ENCODE peak calls at places on chromosome 21, in nine cellular contexts. One of them, this sample, is unnamed.

GRCh38 chr21:34845521-34846213 is 176.9 kb downstream of the CLIC6 start:
- DNase-seq in NCI-H1092: no peak
- DNase-seq in left lobe of liver: peak; percentile 30
- DNase-seq in EH: peak; percentile 74
- DNase-seq in C1 segment of cervical spinal cord: no peak
- DNase-seq in ELR: peak; percentile 64
- DNase-seq in stimulated activated naive CD4-positive, alpha-beta T cell: no peak
- DNase-seq in nephron progenitor cell: no peak
- DNase-seq in OCI-LY7: peak; percentile 16
- DNase-seq in this sample: peak; percentile 94

GRCh38 chr21:36171741-36172331 is 15.2 kb downstream of the DOP1B start:
- DNase-seq in NCI-H1092: no peak
- DNase-seq in left lobe of liver: no peak
- DNase-seq in EH: no peak
- DNase-seq in C1 segment of cervical spinal cord: no peak
- DNase-seq in ELR: no peak
- DNase-seq in stimulated activated naive CD4-positive, alpha-beta T cell: no peak
- DNase-seq in nephron progenitor cell: no peak
- DNase-seq in OCI-LY7: no peak
- DNase-seq in this sample: no peak

GRCh38 chr21:42346441-42346840 is 4.4 kb downstream of the TFF2 start:
- DNase-seq in NCI-H1092: no peak
- DNase-seq in left lobe of liver: peak; percentile 12
- DNase-seq in EH: no peak
- DNase-seq in C1 segment of cervical spinal cord: no peak
- DNase-seq in ELR: no peak
- DNase-seq in stimulated activated naive CD4-positive, alpha-beta T cell: no peak
- DNase-seq in nephron progenitor cell: no peak
- DNase-seq in OCI-LY7: no peak
- DNase-seq in this sample: no peak

GRCh38 chr21:25558123-25558522 is 49.2 kb downstream of the MRPL39 start:
- DNase-seq in NCI-H1092: no peak
- DNase-seq in left lobe of liver: no peak
- DNase-seq in EH: no peak
- DNase-seq in C1 segment of cervical spinal cord: no peak
- DNase-seq in ELR: no peak
- DNase-seq in stimulated activated naive CD4-positive, alpha-beta T cell: no peak
- DNase-seq in nephron progenitor cell: no peak
- DNase-seq in OCI-LY7: no peak
- DNase-seq in this sample: no peak

GRCh38 chr21:43913928-43914327 is 48.9 kb downstream of the AGPAT3 start:
- DNase-seq in NCI-H1092: no peak
- DNase-seq in left lobe of liver: no peak
- DNase-seq in EH: peak; percentile 66
- DNase-seq in C1 segment of cervical spinal cord: no peak
- DNase-seq in ELR: no peak
- DNase-seq in stimulated activated naive CD4-positive, alpha-beta T cell: no peak
- DNase-seq in nephron progenitor cell: no peak
- DNase-seq in OCI-LY7: no peak
- DNase-seq in this sample: peak; percentile 32

GRCh38 chr21:17789085-17789484 is 30.1 kb downstream of the C21orf91 start:
- DNase-seq in NCI-H1092: no peak
- DNase-seq in left lobe of liver: no peak
- DNase-seq in EH: no peak
- DNase-seq in C1 segment of cervical spinal cord: no peak
- DNase-seq in ELR: no peak
- DNase-seq in stimulated activated naive CD4-positive, alpha-beta T cell: no peak
- DNase-seq in nephron progenitor cell: no peak
- DNase-seq in OCI-LY7: no peak
- DNase-seq in this sample: no peak

GRCh38 chr21:28025111-28025510 is 967.6 kb downstream of the LTN1 start:
- DNase-seq in NCI-H1092: no peak
- DNase-seq in left lobe of liver: no peak
- DNase-seq in EH: peak; percentile 19
- DNase-seq in C1 segment of cervical spinal cord: no peak
- DNase-seq in ELR: no peak
- DNase-seq in stimulated activated naive CD4-positive, alpha-beta T cell: no peak
- DNase-seq in nephron progenitor cell: no peak
- DNase-seq in OCI-LY7: no peak
- DNase-seq in this sample: no peak

GRCh38 chr21:28375708-28376385 is 616.8 kb downstream of the LTN1 start:
- DNase-seq in NCI-H1092: no peak
- DNase-seq in left lobe of liver: peak; percentile 60
- DNase-seq in EH: peak; percentile 82
- DNase-seq in C1 segment of cervical spinal cord: no peak
- DNase-seq in ELR: no peak
- DNase-seq in stimulated activated naive CD4-positive, alpha-beta T cell: no peak
- DNase-seq in nephron progenitor cell: no peak
- DNase-seq in OCI-LY7: no peak
- DNase-seq in this sample: peak; percentile 61

GRCh38 chr21:27393726-27394125 is 426.8 kb upstream of the ADAMTS5 start:
- DNase-seq in NCI-H1092: no peak
- DNase-seq in left lobe of liver: no peak
- DNase-seq in EH: peak; percentile 11
- DNase-seq in C1 segment of cervical spinal cord: no peak
- DNase-seq in ELR: no peak
- DNase-seq in stimulated activated naive CD4-positive, alpha-beta T cell: no peak
- DNase-seq in nephron progenitor cell: no peak
- DNase-seq in OCI-LY7: no peak
- DNase-seq in this sample: no peak

GRCh38 chr21:44383216-44383615 is 29.8 kb downstream of the TRPM2 start:
- DNase-seq in NCI-H1092: no peak
- DNase-seq in left lobe of liver: peak; percentile 37
- DNase-seq in EH: no peak
- DNase-seq in C1 segment of cervical spinal cord: no peak
- DNase-seq in ELR: no peak
- DNase-seq in stimulated activated naive CD4-positive, alpha-beta T cell: no peak
- DNase-seq in nephron progenitor cell: no peak
- DNase-seq in OCI-LY7: no peak
- DNase-seq in this sample: no peak

GRCh38 chr21:43718872-43719747 is at the start of gene PDXK:
- DNase-seq in NCI-H1092: peak; percentile 77
- DNase-seq in left lobe of liver: peak; percentile 93
- DNase-seq in EH: peak; percentile 86
- DNase-seq in C1 segment of cervical spinal cord: peak; percentile 44
- DNase-seq in ELR: peak; percentile 85
- DNase-seq in stimulated activated naive CD4-positive, alpha-beta T cell: peak; percentile 70
- DNase-seq in nephron progenitor cell: peak; percentile 89
- DNase-seq in OCI-LY7: peak; percentile 93
- DNase-seq in this sample: peak; percentile 94

GRCh38 chr21:26532208-26532607 is 40.9 kb downstream of the CYYR1 start:
- DNase-seq in NCI-H1092: no peak
- DNase-seq in left lobe of liver: no peak
- DNase-seq in EH: no peak
- DNase-seq in C1 segment of cervical spinal cord: no peak
- DNase-seq in ELR: no peak
- DNase-seq in stimulated activated naive CD4-positive, alpha-beta T cell: no peak
- DNase-seq in nephron progenitor cell: no peak
- DNase-seq in OCI-LY7: no peak
- DNase-seq in this sample: no peak

GRCh38 chr21:28723666-28724065 is 269.0 kb downstream of the LTN1 start:
- DNase-seq in NCI-H1092: no peak
- DNase-seq in left lobe of liver: no peak
- DNase-seq in EH: no peak
- DNase-seq in C1 segment of cervical spinal cord: no peak
- DNase-seq in ELR: no peak
- DNase-seq in stimulated activated naive CD4-positive, alpha-beta T cell: no peak
- DNase-seq in nephron progenitor cell: no peak
- DNase-seq in OCI-LY7: no peak
- DNase-seq in this sample: no peak

GRCh38 chr21:19501115-19501514 is 1097.5 kb upstream of the TMPRSS15 start:
- DNase-seq in NCI-H1092: no peak
- DNase-seq in left lobe of liver: no peak
- DNase-seq in EH: no peak
- DNase-seq in C1 segment of cervical spinal cord: no peak
- DNase-seq in ELR: no peak
- DNase-seq in stimulated activated naive CD4-positive, alpha-beta T cell: no peak
- DNase-seq in nephron progenitor cell: no peak
- DNase-seq in OCI-LY7: no peak
- DNase-seq in this sample: no peak

GRCh38 chr21:19011448-19011847 is 607.9 kb upstream of the TMPRSS15 start:
- DNase-seq in NCI-H1092: no peak
- DNase-seq in left lobe of liver: no peak
- DNase-seq in EH: no peak
- DNase-seq in C1 segment of cervical spinal cord: no peak
- DNase-seq in ELR: no peak
- DNase-seq in stimulated activated naive CD4-positive, alpha-beta T cell: no peak
- DNase-seq in nephron progenitor cell: no peak
- DNase-seq in OCI-LY7: no peak
- DNase-seq in this sample: no peak

GRCh38 chr21:30199989-30200388 is 15.9 kb downstream of the CLDN8 start:
- DNase-seq in NCI-H1092: no peak
- DNase-seq in left lobe of liver: no peak
- DNase-seq in EH: no peak
- DNase-seq in C1 segment of cervical spinal cord: no peak
- DNase-seq in ELR: no peak
- DNase-seq in stimulated activated naive CD4-positive, alpha-beta T cell: no peak
- DNase-seq in nephron progenitor cell: no peak
- DNase-seq in OCI-LY7: no peak
- DNase-seq in this sample: no peak

GRCh38 chr21:25107708-25108107 is 499.6 kb downstream of the MRPL39 start:
- DNase-seq in NCI-H1092: no peak
- DNase-seq in left lobe of liver: no peak
- DNase-seq in EH: peak; percentile 65
- DNase-seq in C1 segment of cervical spinal cord: no peak
- DNase-seq in ELR: peak; percentile 73
- DNase-seq in stimulated activated naive CD4-positive, alpha-beta T cell: no peak
- DNase-seq in nephron progenitor cell: no peak
- DNase-seq in OCI-LY7: no peak
- DNase-seq in this sample: peak; percentile 89

GRCh38 chr21:42427809-42428419 is 24.2 kb downstream of the UBASH3A start:
- DNase-seq in NCI-H1092: no peak
- DNase-seq in left lobe of liver: no peak
- DNase-seq in EH: no peak
- DNase-seq in C1 segment of cervical spinal cord: no peak
- DNase-seq in ELR: no peak
- DNase-seq in stimulated activated naive CD4-positive, alpha-beta T cell: no peak
- DNase-seq in nephron progenitor cell: no peak
- DNase-seq in OCI-LY7: no peak
- DNase-seq in this sample: no peak

GRCh38 chr21:16211339-16212303 is 481.8 kb downstream of the USP25 start:
- DNase-seq in NCI-H1092: no peak
- DNase-seq in left lobe of liver: no peak
- DNase-seq in EH: peak; percentile 31
- DNase-seq in C1 segment of cervical spinal cord: no peak
- DNase-seq in ELR: peak; percentile 2
- DNase-seq in stimulated activated naive CD4-positive, alpha-beta T cell: no peak
- DNase-seq in nephron progenitor cell: no peak
- DNase-seq in OCI-LY7: no peak
- DNase-seq in this sample: peak; percentile 74

GRCh38 chr21:35395728-35396127 is 346.6 kb upstream of the RUNX1 start:
- DNase-seq in NCI-H1092: no peak
- DNase-seq in left lobe of liver: no peak
- DNase-seq in EH: peak; percentile 63
- DNase-seq in C1 segment of cervical spinal cord: no peak
- DNase-seq in ELR: peak; percentile 67
- DNase-seq in stimulated activated naive CD4-positive, alpha-beta T cell: no peak
- DNase-seq in nephron progenitor cell: no peak
- DNase-seq in OCI-LY7: no peak
- DNase-seq in this sample: no peak

GRCh38 chr21:28944296-28944695 is 48.4 kb downstream of the LTN1 start:
- DNase-seq in NCI-H1092: no peak
- DNase-seq in left lobe of liver: no peak
- DNase-seq in EH: peak; percentile 21
- DNase-seq in C1 segment of cervical spinal cord: no peak
- DNase-seq in ELR: no peak
- DNase-seq in stimulated activated naive CD4-positive, alpha-beta T cell: no peak
- DNase-seq in nephron progenitor cell: no peak
- DNase-seq in OCI-LY7: no peak
- DNase-seq in this sample: peak; percentile 42

This sample was measured in astrocyte of the hippocampus.